ENCODE peak calls at places on chromosomes 3 and 15, in nine cellular contexts. R is RWPE1, P is mesendoderm, F is upper lobe of left lung, W is SJSA1, D is IMR-90, S is upper lobe of right lung, C is breast epithelium, Z is cardiac muscle cell. B is an unnamed sample.

GRCh38 chr3:71127463-71128243 is 455.9 kb downstream of the FOXP1 start:
- DNase-seq in R (no peak), P (no peak), F (no peak), W (no peak), D (peak; percentile 86), S (no peak), C (no peak), Z (peak; percentile 61), B (no peak)

GRCh38 chr15:42155546-42156265 is 730 bp downstream of the PLA2G4F start:
- DNase-seq in R (no peak), P (peak; percentile 62), F (no peak), W (no peak), D (no peak), S (peak; percentile 78), C (no peak), Z (no peak), B (no peak)

GRCh38 chr15:55960946-55961345 is 32.5 kb downstream of the NEDD4 start:
- DNase-seq in R (no peak), P (no peak), F (no peak), W (no peak), D (no peak), S (no peak), C (no peak), Z (no peak), B (no peak)

GRCh38 chr3:152172465-152172864 is 96.3 kb upstream of the MBNL1 start:
- DNase-seq in R (no peak), P (no peak), F (no peak), W (no peak), D (no peak), S (no peak), C (no peak), Z (no peak), B (no peak)

GRCh38 chr15:60179786-60180391 is 175.8 kb downstream of the FOXB1 start:
- DNase-seq in R (peak; percentile 51), P (peak; percentile 49), F (no peak), W (peak; percentile 41), D (peak; percentile 61), S (no peak), C (no peak), Z (peak; percentile 50), B (no peak)

GRCh38 chr3:111392911-111393351 is 149.1 kb upstream of the CD96 start:
- DNase-seq in R (no peak), P (peak; percentile 21), F (no peak), W (no peak), D (no peak), S (no peak), C (no peak), Z (no peak), B (no peak)

GRCh38 chr15:29035571-29036285 is 150.0 kb downstream of the APBA2 start:
- DNase-seq in R (no peak), P (no peak), F (no peak), W (no peak), D (no peak), S (no peak), C (no peak), Z (no peak), B (no peak)

GRCh38 chr3:27431116-27431515 is 53.1 kb downstream of the SLC4A7 start:
- DNase-seq in R (peak; percentile 55), P (peak; percentile 24), F (peak; percentile 33), W (peak; percentile 75), D (peak; percentile 99), S (no peak), C (peak; percentile 39), Z (no peak), B (no peak)

GRCh38 chr3:12961726-12962036 is 111.5 kb downstream of the IQSEC1 start:
- DNase-seq in R (no peak), P (no peak), F (no peak), W (no peak), D (no peak), S (no peak), C (no peak), Z (no peak), B (no peak)

GRCh38 chr3:12959838-12960378 is 113.3 kb downstream of the IQSEC1 start:
- DNase-seq in R (no peak), P (peak; percentile 41), F (peak; percentile 55), W (no peak), D (no peak), S (no peak), C (no peak), Z (no peak), B (peak; percentile 61)

GRCh38 chr3:12960497-12960896 is 112.7 kb downstream of the IQSEC1 start:
- DNase-seq in R (no peak), P (no peak), F (no peak), W (no peak), D (no peak), S (no peak), C (no peak), Z (no peak), B (no peak)

GRCh38 chr3:12962292-12962691 is 110.9 kb downstream of the IQSEC1 start:
- DNase-seq in R (no peak), P (no peak), F (no peak), W (no peak), D (no peak), S (no peak), C (no peak), Z (no peak), B (peak; percentile 28)

DNA sequence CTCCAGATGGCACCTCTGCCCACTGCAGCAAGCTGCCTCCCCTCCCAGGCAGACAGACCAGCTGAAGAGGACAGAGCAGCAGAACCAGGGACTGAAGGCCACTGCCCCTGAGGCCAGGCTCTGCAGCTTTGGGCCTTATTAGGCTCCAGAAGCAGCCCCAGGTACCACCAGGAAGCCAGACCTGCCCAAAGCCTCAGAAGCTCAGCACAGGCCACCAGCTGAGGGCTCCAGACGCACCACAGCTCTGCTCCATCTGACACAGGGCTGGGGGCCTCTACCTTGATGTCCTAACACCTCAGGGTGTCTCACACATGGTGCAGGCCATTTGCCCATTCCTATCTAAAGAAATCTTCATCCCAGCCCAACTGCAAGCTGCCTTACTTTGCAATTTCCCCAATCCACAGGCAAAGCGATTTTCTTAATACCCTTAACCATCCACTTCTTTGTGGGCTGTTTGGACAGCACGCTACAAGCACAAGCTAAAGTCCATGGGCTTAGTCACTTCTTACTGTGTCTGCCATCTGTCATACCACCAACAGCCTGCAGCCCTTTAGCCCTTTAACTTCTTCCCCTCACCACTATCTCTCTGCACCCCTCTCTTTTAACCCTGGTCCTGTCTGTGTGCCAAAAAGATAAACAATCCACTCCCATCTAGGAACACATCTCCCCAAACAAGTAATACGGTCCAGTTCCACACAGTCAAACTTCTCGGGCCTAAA is 112.1 kb downstream of the IQSEC1 start:
- DNase-seq in R (no peak), P (peak; percentile 57), F (no peak), W (no peak), D (no peak), S (no peak), C (no peak), Z (no peak), B (peak; percentile 40)
- H3K27ac ChIP-seq in R (no peak overlapping the region), P (no peak overlapping the region), F (peak overlapping the region; percentile 77), W (no peak overlapping the region), D (no peak overlapping the region), S (no peak overlapping the region), C (no peak overlapping the region), Z (no peak overlapping the region), B (no peak overlapping the region)

GRCh38 chr15:71080705-71081104 is 34.6 kb upstream of the THSD4 start:
- DNase-seq in R (peak; percentile 58), P (no peak), F (no peak), W (no peak), D (peak; percentile 96), S (no peak), C (no peak), Z (no peak), B (no peak)

GRCh38 chr15:71082803-71083202 is 32.5 kb upstream of the THSD4 start:
- DNase-seq in R (no peak), P (no peak), F (no peak), W (no peak), D (no peak), S (no peak), C (no peak), Z (no peak), B (peak; percentile 64)

GRCh38 chr15:71084264-71084663 is 31.0 kb upstream of the THSD4 start:
- DNase-seq in R (no peak), P (no peak), F (no peak), W (no peak), D (no peak), S (no peak), C (no peak), Z (no peak), B (no peak)

GRCh38 chr15:71085809-71086208 is 29.5 kb upstream of the THSD4 start:
- DNase-seq in R (no peak), P (peak; percentile 54), F (no peak), W (no peak), D (no peak), S (no peak), C (no peak), Z (no peak), B (no peak)

GRCh38 chr15:71083349-71083748 is 31.9 kb upstream of the THSD4 start:
- DNase-seq in R (no peak), P (no peak), F (peak; percentile 30), W (peak; percentile 10), D (peak; percentile 91), S (no peak), C (no peak), Z (no peak), B (peak; percentile 56)
- H3K27ac ChIP-seq in R (no peak overlapping the region), P (no peak overlapping the region), F (peak overlapping the region; percentile 32), W (no peak overlapping the region), D (no peak overlapping the region), S (peak overlapping the region; percentile 58), C (peak overlapping the region; percentile 72), Z (no peak overlapping the region), B (no peak overlapping the region)

GRCh38 chr15:89195836-89196235 is 25.5 kb downstream of the RLBP1 start:
- DNase-seq in R (no peak), P (no peak), F (no peak), W (no peak), D (peak; percentile 49), S (no peak), C (no peak), Z (no peak), B (no peak)

GRCh38 chr15:89196994-89197393 is 24.4 kb downstream of the RLBP1 start:
- DNase-seq in R (peak; percentile 68), P (no peak), F (no peak), W (no peak), D (no peak), S (no peak), C (no peak), Z (no peak), B (no peak)

GRCh38 chr15:89192771-89193170 is 28.6 kb downstream of the RLBP1 start:
- DNase-seq in R (no peak), P (no peak), F (no peak), W (no peak), D (peak; percentile 28), S (no peak), C (no peak), Z (no peak), B (no peak)

GRCh38 chr15:89196241-89196640 is 25.1 kb downstream of the RLBP1 start:
- DNase-seq in R (no peak), P (no peak), F (no peak), W (no peak), D (no peak), S (no peak), C (no peak), Z (no peak), B (no peak)

DNA sequence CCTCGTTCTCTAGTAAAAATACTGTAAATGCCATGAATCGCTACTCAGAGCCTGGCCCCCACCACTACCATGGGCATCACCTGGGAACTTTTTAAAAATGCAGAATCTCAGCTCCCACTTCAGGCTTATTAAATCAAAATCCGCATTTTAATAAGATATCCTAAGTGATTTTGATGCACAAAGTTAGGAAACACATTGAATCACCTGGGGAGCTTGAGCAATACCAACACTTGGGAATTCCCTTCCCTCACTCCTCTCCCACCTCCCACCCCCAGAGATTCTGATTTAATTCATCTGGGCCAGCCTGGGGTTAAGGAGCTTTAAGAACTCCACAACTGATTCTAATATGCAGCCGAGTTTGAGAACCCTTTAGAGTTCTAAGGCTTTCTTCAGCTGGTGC is 26.8 kb downstream of the RLBP1 start:
- DNase-seq in R (no peak), P (no peak), F (no peak), W (no peak), D (no peak), S (no peak), C (no peak), Z (no peak), B (no peak)
- H3K27ac ChIP-seq in R (no peak overlapping the region), P (no peak overlapping the region), F (no peak overlapping the region), W (no peak overlapping the region), D (no peak overlapping the region), S (no peak overlapping the region), C (peak overlapping the region; percentile 20), Z (no peak overlapping the region), B (no peak overlapping the region)

GRCh38 chr3:12993022-12993622 is 80.1 kb downstream of the IQSEC1 start:
- DNase-seq in R (no peak), P (peak; percentile 94), F (no peak), W (no peak), D (peak; percentile 11), S (no peak), C (no peak), Z (peak; percentile 83), B (peak; percentile 80)

GRCh38 chr3:12991481-12991837 is 81.8 kb downstream of the IQSEC1 start:
- DNase-seq in R (no peak), P (no peak), F (no peak), W (no peak), D (no peak), S (no peak), C (no peak), Z (no peak), B (no peak)

GRCh38 chr3:12992629-12993021 is 80.6 kb downstream of the IQSEC1 start:
- DNase-seq in R (no peak), P (no peak), F (no peak), W (no peak), D (no peak), S (no peak), C (no peak), Z (peak; percentile 35), B (no peak)

GRCh38 chr3:12990781-12991480 is 82.3 kb downstream of the IQSEC1 start:
- DNase-seq in R (no peak), P (peak; percentile 57), F (no peak), W (no peak), D (peak; percentile 94), S (no peak), C (no peak), Z (no peak), B (no peak)

GRCh38 chr3:12991861-12992281 is 81.4 kb downstream of the IQSEC1 start:
- DNase-seq in R (no peak), P (no peak), F (peak; percentile 58), W (no peak), D (no peak), S (no peak), C (no peak), Z (no peak), B (no peak)
- H3K27ac ChIP-seq in R (no peak overlapping the region), P (no peak overlapping the region), F (no peak overlapping the region), W (no peak overlapping the region), D (no peak overlapping the region), S (no peak overlapping the region), C (no peak overlapping the region), Z (no peak overlapping the region), B (peak overlapping the region; percentile 45)